ENCODE peak calls at places on chromosome 1, in six cellular contexts. One of them, this sample, is unnamed.

GRCh38 chr1:18738126-18738525 is 107.5 kb downstream of the PAX7 start:
- DNase-seq in HCT116: no peak
- DNase-seq in PC-3: no peak
- DNase-seq in heart left ventricle: no peak
- DNase-seq in esophagus squamous epithelium: no peak
- DNase-seq in CD8-positive, alpha-beta memory T cell: no peak
- DNase-seq in this sample: no peak

GRCh38 chr1:22806584-22806983 is 95.9 kb downstream of the EPHB2 start:
- DNase-seq in HCT116: no peak
- DNase-seq in PC-3: no peak
- DNase-seq in heart left ventricle: no peak
- DNase-seq in esophagus squamous epithelium: no peak
- DNase-seq in CD8-positive, alpha-beta memory T cell: no peak
- DNase-seq in this sample: peak; percentile 81

GRCh38 chr1:156616463-156616862 is 2.8 kb upstream of the HAPLN2 start:
- DNase-seq in HCT116: no peak
- DNase-seq in PC-3: peak; percentile 52
- DNase-seq in heart left ventricle: peak; percentile 65
- DNase-seq in esophagus squamous epithelium: no peak
- DNase-seq in CD8-positive, alpha-beta memory T cell: no peak
- DNase-seq in this sample: no peak

GRCh38 chr1:177274687-177275211 is 104.0 kb downstream of the BRINP2 start:
- DNase-seq in HCT116: no peak
- DNase-seq in PC-3: peak; percentile 74
- DNase-seq in heart left ventricle: peak; percentile 80
- DNase-seq in esophagus squamous epithelium: no peak
- DNase-seq in CD8-positive, alpha-beta memory T cell: no peak
- DNase-seq in this sample: no peak

GRCh38 chr1:37040773-37041172 is 6.5 kb upstream of the GRIK3 start:
- DNase-seq in HCT116: no peak
- DNase-seq in PC-3: no peak
- DNase-seq in heart left ventricle: no peak
- DNase-seq in esophagus squamous epithelium: no peak
- DNase-seq in CD8-positive, alpha-beta memory T cell: no peak
- DNase-seq in this sample: no peak

GRCh38 chr1:53470155-53470554 is 11.0 kb downstream of the DMRTB1 start:
- DNase-seq in HCT116: peak; percentile 72
- DNase-seq in PC-3: no peak
- DNase-seq in heart left ventricle: peak; percentile 74
- DNase-seq in esophagus squamous epithelium: no peak
- DNase-seq in CD8-positive, alpha-beta memory T cell: no peak
- DNase-seq in this sample: peak; percentile 99

GRCh38 chr1:181503130-181503810 is 20.0 kb downstream of the CACNA1E start:
- DNase-seq in HCT116: no peak
- DNase-seq in PC-3: no peak
- DNase-seq in heart left ventricle: peak; percentile 38
- DNase-seq in esophagus squamous epithelium: no peak
- DNase-seq in CD8-positive, alpha-beta memory T cell: no peak
- DNase-seq in this sample: no peak

GRCh38 chr1:23556661-23557470 is 2.4 kb downstream of the ID3 start:
- DNase-seq in HCT116: peak; percentile 44
- DNase-seq in PC-3: no peak
- DNase-seq in heart left ventricle: no peak
- DNase-seq in esophagus squamous epithelium: no peak
- DNase-seq in CD8-positive, alpha-beta memory T cell: no peak
- DNase-seq in this sample: peak; percentile 49

GRCh38 chr1:205589618-205590456 is 42.0 kb downstream of the ELK4 start:
- DNase-seq in HCT116: no peak
- DNase-seq in PC-3: no peak
- DNase-seq in heart left ventricle: no peak
- DNase-seq in esophagus squamous epithelium: no peak
- DNase-seq in CD8-positive, alpha-beta memory T cell: no peak
- DNase-seq in this sample: no peak

GRCh38 chr1:199774433-199775089 is 252.9 kb upstream of the NR5A2 start:
- DNase-seq in HCT116: no peak
- DNase-seq in PC-3: peak; percentile 97
- DNase-seq in heart left ventricle: no peak
- DNase-seq in esophagus squamous epithelium: no peak
- DNase-seq in CD8-positive, alpha-beta memory T cell: no peak
- DNase-seq in this sample: no peak

GRCh38 chr1:194568610-194569009 is 1382.2 kb upstream of the B3GALT2 start:
- DNase-seq in HCT116: no peak
- DNase-seq in PC-3: no peak
- DNase-seq in heart left ventricle: no peak
- DNase-seq in esophagus squamous epithelium: no peak
- DNase-seq in CD8-positive, alpha-beta memory T cell: no peak
- DNase-seq in this sample: peak; percentile 10

GRCh38 chr1:163076981-163077761 is 8.0 kb downstream of the RGS4 start:
- DNase-seq in HCT116: no peak
- DNase-seq in PC-3: no peak
- DNase-seq in heart left ventricle: no peak
- DNase-seq in esophagus squamous epithelium: no peak
- DNase-seq in CD8-positive, alpha-beta memory T cell: no peak
- DNase-seq in this sample: no peak

GRCh38 chr1:117346206-117346928 is 20.9 kb upstream of the MAN1A2 start:
- DNase-seq in HCT116: no peak
- DNase-seq in PC-3: peak; percentile 85
- DNase-seq in heart left ventricle: no peak
- DNase-seq in esophagus squamous epithelium: no peak
- DNase-seq in CD8-positive, alpha-beta memory T cell: no peak
- DNase-seq in this sample: peak; percentile 28

GRCh38 chr1:51819810-51820209 is 58.7 kb downstream of the NRDC start:
- DNase-seq in HCT116: no peak
- DNase-seq in PC-3: no peak
- DNase-seq in heart left ventricle: no peak
- DNase-seq in esophagus squamous epithelium: no peak
- DNase-seq in CD8-positive, alpha-beta memory T cell: no peak
- DNase-seq in this sample: no peak

GRCh38 chr1:26848947-26849774 is 13.8 kb upstream of the SFN start:
- DNase-seq in HCT116: peak; percentile 79
- DNase-seq in PC-3: peak; percentile 95
- DNase-seq in heart left ventricle: no peak
- DNase-seq in esophagus squamous epithelium: no peak
- DNase-seq in CD8-positive, alpha-beta memory T cell: no peak
- DNase-seq in this sample: peak; percentile 24

GRCh38 chr1:226063362-226064167 is 1.0 kb downstream of the H3-3A start:
- DNase-seq in HCT116: no peak
- DNase-seq in PC-3: peak; percentile 38
- DNase-seq in heart left ventricle: peak; percentile 37
- DNase-seq in esophagus squamous epithelium: no peak
- DNase-seq in CD8-positive, alpha-beta memory T cell: peak; percentile 64
- DNase-seq in this sample: peak; percentile 41

GRCh38 chr1:183600136-183600535 is 9.9 kb upstream of the NCF2 start:
- DNase-seq in HCT116: no peak
- DNase-seq in PC-3: peak; percentile 49
- DNase-seq in heart left ventricle: peak; percentile 50
- DNase-seq in esophagus squamous epithelium: no peak
- DNase-seq in CD8-positive, alpha-beta memory T cell: no peak
- DNase-seq in this sample: no peak

GRCh38 chr1:192445849-192446489 is 129.2 kb downstream of the RGS21 start:
- DNase-seq in HCT116: peak; percentile 15
- DNase-seq in PC-3: peak; percentile 61
- DNase-seq in heart left ventricle: peak; percentile 28
- DNase-seq in esophagus squamous epithelium: no peak
- DNase-seq in CD8-positive, alpha-beta memory T cell: peak; percentile 59
- DNase-seq in this sample: no peak

GRCh38 chr1:175072131-175072941 is 4.7 kb downstream of the TNN start:
- DNase-seq in HCT116: no peak
- DNase-seq in PC-3: peak; percentile 25
- DNase-seq in heart left ventricle: peak; percentile 45
- DNase-seq in esophagus squamous epithelium: no peak
- DNase-seq in CD8-positive, alpha-beta memory T cell: no peak
- DNase-seq in this sample: no peak

GRCh38 chr1:198970919-198971318 is 332.1 kb downstream of the PTPRC start:
- DNase-seq in HCT116: no peak
- DNase-seq in PC-3: peak; percentile 80
- DNase-seq in heart left ventricle: no peak
- DNase-seq in esophagus squamous epithelium: no peak
- DNase-seq in CD8-positive, alpha-beta memory T cell: no peak
- DNase-seq in this sample: no peak

GRCh38 chr1:205228052-205228451 is 306 bp downstream of the TMCC2 start:
- DNase-seq in HCT116: no peak
- DNase-seq in PC-3: no peak
- DNase-seq in heart left ventricle: no peak
- DNase-seq in esophagus squamous epithelium: no peak
- DNase-seq in CD8-positive, alpha-beta memory T cell: no peak
- DNase-seq in this sample: no peak

GRCh38 chr1:112628516-112628915 is 8.9 kb downstream of the CAPZA1 start:
- DNase-seq in HCT116: no peak
- DNase-seq in PC-3: no peak
- DNase-seq in heart left ventricle: no peak
- DNase-seq in esophagus squamous epithelium: no peak
- DNase-seq in CD8-positive, alpha-beta memory T cell: no peak
- DNase-seq in this sample: no peak
- H3K4me3 ChIP-seq in HCT116: no peak overlapping the region
- H3K4me3 ChIP-seq in PC-3: no peak overlapping the region
- H3K4me3 ChIP-seq in heart left ventricle: no peak overlapping the region
- H3K4me3 ChIP-seq in esophagus squamous epithelium: no peak overlapping the region
- H3K4me3 ChIP-seq in CD8-positive, alpha-beta memory T cell: no peak overlapping the region
- H3K4me3 ChIP-seq in this sample: no peak overlapping the region

DNA sequence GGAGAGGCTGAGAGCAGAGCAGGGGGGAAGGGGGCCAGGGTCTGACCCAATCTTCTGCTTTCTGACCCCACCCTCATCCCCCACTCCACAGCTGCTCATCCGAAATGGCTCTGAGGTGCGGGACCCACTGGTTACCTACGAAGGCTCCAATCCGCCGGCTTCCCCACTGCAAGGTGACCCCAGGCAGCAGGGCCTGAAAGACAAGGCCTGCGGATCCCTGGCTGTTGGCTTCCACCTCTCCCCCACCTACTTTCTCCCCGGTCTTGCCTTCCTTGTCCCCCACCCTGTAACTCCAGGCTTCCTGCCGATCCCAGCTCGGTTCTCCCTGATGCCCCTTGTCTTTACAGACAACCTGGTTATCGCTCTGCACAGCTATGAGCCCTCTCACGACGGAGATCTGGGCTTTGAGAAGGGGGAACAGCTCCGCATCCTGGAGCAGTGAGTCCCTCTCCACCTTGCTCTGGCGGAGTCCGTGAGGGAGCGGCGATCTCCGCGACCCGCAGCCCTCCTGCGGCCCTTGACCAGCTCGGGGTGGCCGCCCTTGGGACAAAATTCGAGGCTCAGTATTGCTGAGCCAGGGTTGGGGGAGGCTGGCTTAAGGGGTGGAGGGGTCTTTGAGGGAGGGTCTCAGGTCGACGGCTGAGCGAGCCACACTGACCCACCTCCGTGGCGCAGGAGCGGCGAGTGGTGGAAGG is 17.1 kb upstream of the HDAC1 start:
- DNase-seq in HCT116: no peak
- DNase-seq in PC-3: no peak
- DNase-seq in heart left ventricle: no peak
- DNase-seq in esophagus squamous epithelium: no peak
- DNase-seq in CD8-positive, alpha-beta memory T cell: no peak
- DNase-seq in this sample: peak; percentile 79
- H3K36me3 ChIP-seq in HCT116: no peaks in the 10 kb centered on the region
- H3K36me3 ChIP-seq in PC-3: no peaks in the 10 kb centered on the region
- H3K36me3 ChIP-seq in heart left ventricle: no peaks in the 10 kb centered on the region
- H3K36me3 ChIP-seq in esophagus squamous epithelium: no peaks in the 10 kb centered on the region
- H3K36me3 ChIP-seq in CD8-positive, alpha-beta memory T cell: peaks cover 53% of the 10 kb centered on the region
- H3K36me3 ChIP-seq in this sample: peaks cover 8% of the 10 kb centered on the region

DNA sequence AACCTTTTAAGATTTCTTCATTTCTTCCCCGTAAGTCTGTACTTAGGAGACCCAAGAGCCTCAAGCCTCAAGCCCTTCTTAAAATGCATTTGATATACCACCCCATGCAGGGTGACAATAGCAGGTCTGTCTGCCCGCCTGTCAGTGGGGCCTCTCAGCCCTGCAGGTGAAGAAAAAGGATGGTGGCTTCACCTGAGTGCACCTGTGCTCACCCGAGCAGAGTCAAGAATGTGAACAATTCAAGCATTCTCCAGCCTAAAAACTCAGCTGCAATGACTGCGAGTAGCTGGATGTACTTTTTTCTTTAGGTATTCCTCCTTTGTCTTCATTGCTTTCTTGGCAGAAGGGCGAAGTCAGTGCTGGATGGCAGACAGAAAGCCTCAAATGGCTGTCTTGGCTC is 203.3 kb downstream of the LMX1A start:
- DNase-seq in HCT116: no peak
- DNase-seq in PC-3: no peak
- DNase-seq in heart left ventricle: no peak
- DNase-seq in esophagus squamous epithelium: no peak
- DNase-seq in CD8-positive, alpha-beta memory T cell: no peak
- DNase-seq in this sample: peak; percentile 8
- H3K27me3 ChIP-seq in HCT116: peaks cover 46% of the 10 kb centered on the region
- H3K27me3 ChIP-seq in PC-3: no peaks in the 10 kb centered on the region
- H3K27me3 ChIP-seq in heart left ventricle: no peaks in the 10 kb centered on the region
- H3K27me3 ChIP-seq in esophagus squamous epithelium: peaks cover 24% of the 10 kb centered on the region
- H3K27me3 ChIP-seq in CD8-positive, alpha-beta memory T cell: no peaks in the 10 kb centered on the region
- H3K27me3 ChIP-seq in this sample: no peaks in the 10 kb centered on the region

GRCh38 chr1:109112056-109112651 is 1.8 kb upstream of the ELAPOR1 start:
- DNase-seq in HCT116: no peak
- DNase-seq in PC-3: peak; percentile 41
- DNase-seq in heart left ventricle: no peak
- DNase-seq in esophagus squamous epithelium: no peak
- DNase-seq in CD8-positive, alpha-beta memory T cell: no peak
- DNase-seq in this sample: no peak
- H3K4me3 ChIP-seq in HCT116: no peak overlapping the region
- H3K4me3 ChIP-seq in PC-3: peak overlapping the region; percentile 38
- H3K4me3 ChIP-seq in heart left ventricle: peak overlapping the region; percentile 44
- H3K4me3 ChIP-seq in esophagus squamous epithelium: peak overlapping the region; percentile 43
- H3K4me3 ChIP-seq in CD8-positive, alpha-beta memory T cell: no peak overlapping the region
- H3K4me3 ChIP-seq in this sample: no peak overlapping the region

GRCh38 chr1:155261888-155262673 is at the start of gene SCAMP3:
- DNase-seq in HCT116: peak; percentile 97
- DNase-seq in PC-3: peak; percentile 99
- DNase-seq in heart left ventricle: peak; percentile 98
- DNase-seq in esophagus squamous epithelium: peak; percentile 77
- DNase-seq in CD8-positive, alpha-beta memory T cell: peak; percentile 91
- DNase-seq in this sample: peak; percentile 98
- H3K36me3 ChIP-seq in HCT116: peaks cover 39% of the 10 kb centered on the region
- H3K36me3 ChIP-seq in PC-3: peaks cover 40% of the 10 kb centered on the region
- H3K36me3 ChIP-seq in heart left ventricle: no peaks in the 10 kb centered on the region
- H3K36me3 ChIP-seq in esophagus squamous epithelium: peaks cover 48% of the 10 kb centered on the region
- H3K36me3 ChIP-seq in CD8-positive, alpha-beta memory T cell: peaks cover 35% of the 10 kb centered on the region
- H3K36me3 ChIP-seq in this sample: peaks cover 30% of the 10 kb centered on the region